ENCODE peak calls at places on chromosomes 3 and 15, in ten cellular contexts. G is psoas muscle; F is CD8-positive, alpha-beta memory T cell; S is breast epithelium; C is heart right ventricle; E is thoracic aorta; A is IMR-90; I is CD4-positive, CD25-positive, alpha-beta regulatory T cell; M is Karpas-422; W is transverse colon. Z is an unnamed sample. For H3K4me1, the result is how much of the 10 kb centered on the place peaks cover.

GRCh38 chr15:67836134-67836455 is 3.8 kb downstream of the RNU6-1 start:
- DNase-seq in W (no peak), S (no peak), A (no peak), C (no peak), F (no peak), M (no peak), G (peak), E (no peak), I (no peak), Z (no peak)

GRCh38 chr15:28944696-28945300 is 59.0 kb downstream of the APBA2 start:
- DNase-seq in W (no peak), S (no peak), I (no peak), G (no peak), E (no peak), A (no peak), F (no peak), M (no peak), C (no peak), Z (no peak)

GRCh38 chr3:65939841-65940246 is 98.9 kb downstream of the MAGI1 start:
- DNase-seq in I (no peak), A (no peak), M (no peak), W (no peak), S (no peak), E (no peak), C (no peak), G (no peak), F (no peak), Z (no peak)

GRCh38 chr3:13728487-13728886 is 151.4 kb downstream of the WNT7A start:
- DNase-seq in A (no peak), S (no peak), C (no peak), W (no peak), F (no peak), I (no peak), M (no peak), G (no peak), E (no peak), Z (no peak)

GRCh38 chr3:18122264-18122663 is 302.9 kb downstream of the SATB1 start:
- DNase-seq in S (no peak), G (no peak), A (no peak), F (no peak), C (no peak), E (no peak), I (no peak), W (no peak), M (no peak), Z (no peak)

GRCh38 chr15:31254431-31255175 is 72.0 kb upstream of the KLF13 start:
- DNase-seq in A (peak), C (peak), W (peak), E (no peak), F (no peak), I (no peak), M (no peak), G (no peak), S (no peak), Z (no peak)

GRCh38 chr3:185151959-185152432 is 864 bp downstream of the C3orf70 start:
- DNase-seq in A (peak), F (no peak), E (no peak), I (no peak), G (no peak), W (no peak), M (no peak), C (peak), S (no peak), Z (no peak)

GRCh38 chr3:170865209-170866094 is 4.5 kb downstream of the RPL22L1 start:
- DNase-seq in E (no peak), A (no peak), S (no peak), C (no peak), F (no peak), I (no peak), M (peak), G (no peak), W (no peak), Z (no peak)

GRCh38 chr3:23202203-23202920 is 765 bp upstream of the UBE2E2 start:
- DNase-seq in M (peak), F (peak), C (peak), I (peak), E (peak), G (no peak), W (no peak), S (peak), A (peak), Z (no peak)

GRCh38 chr15:50353251-50353998 is 1.6 kb downstream of the GABPB1 start:
- DNase-seq in A (peak), I (peak), W (no peak), G (no peak), S (no peak), M (peak), C (no peak), E (no peak), F (peak), Z (no peak)

GRCh38 chr3:72625616-72626337 is 222.5 kb downstream of the SHQ1 start:
- DNase-seq in S (no peak), G (no peak), A (peak), E (no peak), M (no peak), C (no peak), W (no peak), F (no peak), I (no peak), Z (no peak)
- H3K27ac ChIP-seq in S (no peak), G (no peak), A (no peak), E (no peak), M (no peak), C (no peak), W (no peak), F (no peak), I (no peak), Z (no peak)

DNA sequence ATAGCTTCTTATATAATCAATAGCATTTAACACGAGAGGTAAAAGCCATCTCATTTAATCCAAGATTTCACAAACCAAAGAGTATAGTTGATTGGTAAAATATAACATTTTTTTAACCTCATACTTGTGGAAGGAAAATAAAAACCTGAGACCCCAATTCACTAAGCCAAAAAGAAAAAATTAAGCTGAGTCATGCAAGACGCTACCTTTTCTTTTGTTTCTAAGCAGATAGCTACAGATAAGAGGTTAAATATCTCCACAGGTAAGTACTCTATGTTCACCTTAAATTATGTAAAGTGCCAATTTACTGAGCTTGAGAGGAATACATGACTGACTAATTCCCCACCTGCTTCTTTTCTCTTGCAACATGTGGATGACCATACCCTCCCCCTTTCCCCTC is 656.4 kb downstream of the MECOM start:
- DNase-seq in G (no peak), A (no peak), W (no peak), C (no peak), S (no peak), F (no peak), M (no peak), E (no peak), I (no peak), Z (no peak)
- H3K4me3 ChIP-seq in G (no peak), A (no peak), W (no peak), C (no peak), S (no peak), F (no peak), M (no peak), E (no peak), I (no peak), Z (no peak)

GRCh38 chr3:48470286-48470685 is 23.7 kb downstream of the ATRIP start:
- DNase-seq in F (no peak), C (no peak), A (no peak), W (no peak), I (no peak), E (no peak), G (no peak), M (no peak), S (no peak), Z (no peak)
- H3K4me1 ChIP-seq in F (half or more), C (half or more), A (under half), W (half or more), I (half or more), E (half or more), G (under half), M (half or more), S (under half), Z (half or more)

DNA sequence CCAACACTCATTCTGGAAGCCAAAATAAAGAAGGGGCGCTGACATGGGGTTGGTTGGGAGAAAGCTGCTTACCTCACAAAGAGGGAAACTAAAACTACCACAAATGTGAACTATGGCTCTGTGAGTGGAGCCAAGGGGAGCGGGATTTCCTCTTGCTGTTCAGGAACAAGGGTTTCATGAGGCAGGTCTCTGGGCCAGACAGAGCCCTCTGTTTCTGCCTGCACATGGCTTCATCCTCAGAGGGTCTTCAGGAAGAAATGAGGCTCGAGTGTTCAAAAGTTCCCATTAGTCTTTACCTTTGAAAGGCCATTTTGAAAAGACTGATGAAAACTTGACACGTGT is 58.8 kb upstream of the IL12A start:
- DNase-seq in A (no peak), S (no peak), M (no peak), G (no peak), C (peak), I (no peak), W (no peak), E (no peak), F (no peak), Z (no peak)
- H3K27ac ChIP-seq in A (peak), S (no peak), M (no peak), G (peak), C (peak), I (no peak), W (peak), E (no peak), F (no peak), Z (peak)

Z was measured in lower lobe of right lung.